ENCODE peak calls at places on chromosomes 2 and 18, in six cellular contexts. Y, S, Z, F, P and M are unnamed samples.

GRCh38 chr2:240555541-240556250 is 2.1 kb downstream of the ANKMY1 start:
- DNase-seq in S (no peak), F (no peak), Y (no peak), P (no peak), Z (no peak), M (no peak)

GRCh38 chr18:48809365-48809764 is 141.4 kb downstream of the SMAD7 start:
- DNase-seq in P (no peak), Z (no peak), Y (no peak), F (no peak), S (no peak), M (no peak)

GRCh38 chr2:239206851-239207250 is 194.0 kb downstream of the HDAC4 start:
- DNase-seq in P (no peak), S (no peak), Y (no peak), F (no peak), Z (no peak), M (no peak)

GRCh38 chr2:231287696-231288095 is 89.3 kb downstream of the ARMC9 start:
- DNase-seq in Z (no peak), F (no peak), P (no peak), Y (no peak), S (no peak), M (no peak)

GRCh38 chr2:9721346-9721745 is 90.5 kb upstream of the YWHAQ start:
- DNase-seq in F (no peak), P (no peak), Y (no peak), Z (no peak), S (no peak), M (no peak)

GRCh38 chr18:42578781-42579180 is 536.7 kb downstream of the RIT2 start:
- DNase-seq in Y (no peak), S (no peak), P (peak), F (no peak), Z (no peak), M (peak)

GRCh38 chr18:67916142-67916541 is 399.6 kb upstream of the DSEL start:
- DNase-seq in P (no peak), F (no peak), Z (no peak), S (peak), Y (no peak), M (no peak)

GRCh38 chr2:72204782-72205545 is 57.3 kb upstream of the CYP26B1 start:
- DNase-seq in P (no peak), S (no peak), F (no peak), Z (no peak), Y (no peak), M (no peak)

GRCh38 chr2:107448160-107448559 is 378.5 kb upstream of the RGPD4 start:
- DNase-seq in P (no peak), F (no peak), S (no peak), Y (no peak), Z (no peak), M (no peak)

GRCh38 chr18:76426738-76427305 is 68.2 kb downstream of the ZNF516 start:
- DNase-seq in P (peak), F (peak), Y (peak), Z (peak), S (no peak), M (peak)

GRCh38 chr2:185658766-185659165 is 79.8 kb upstream of the FSIP2 start:
- DNase-seq in Z (no peak), P (no peak), S (no peak), Y (no peak), F (no peak), M (peak)

GRCh38 chr2:95013726-95014125 is 11.8 kb upstream of the MAL start:
- DNase-seq in P (no peak), Y (no peak), F (no peak), S (no peak), Z (no peak), M (no peak)

GRCh38 chr2:149885468-149885867 is 297.9 kb upstream of the MMADHC start:
- DNase-seq in S (no peak), Y (no peak), F (no peak), P (no peak), Z (no peak), M (no peak)

GRCh38 chr2:216574586-216574985 is 58.6 kb upstream of the IGFBP2 start:
- DNase-seq in P (no peak), S (no peak), Y (no peak), F (no peak), Z (no peak), M (no peak)

GRCh38 chr2:141316606-141317005 is 814.2 kb downstream of the LRP1B start:
- DNase-seq in Z (no peak), Y (no peak), F (no peak), P (no peak), S (no peak), M (no peak)

GRCh38 chr18:59249186-59249774 is 24.0 kb downstream of the RAX start:
- DNase-seq in S (peak), F (peak), P (peak), Y (no peak), Z (peak), M (peak)

GRCh38 chr2:227724394-227725039 is at the start of gene SCYGR6:
- DNase-seq in Y (no peak), S (no peak), P (peak), Z (no peak), F (no peak), M (no peak)

GRCh38 chr2:227728035-227728434 is at the start of gene SCYGR7:
- DNase-seq in Y (no peak), F (no peak), Z (no peak), S (no peak), P (no peak), M (no peak)
- H3K14ac ChIP-seq in Y (no peak), F (no peak), Z (no peak), S (no peak), P (no peak), M (no peak)

GRCh38 chr2:174772492-174772801 is 8.2 kb upstream of the CHRNA1 start:
- DNase-seq in F (no peak), P (no peak), Z (no peak), S (no peak), Y (no peak), M (no peak)
- H3K27ac ChIP-seq in F (peak), P (no peak), Z (peak), S (peak), Y (peak), M (peak)

GRCh38 chr2:2265747-2266259 is 65.3 kb downstream of the MYT1L start:
- DNase-seq in Y (no peak), S (no peak), P (no peak), F (no peak), Z (no peak), M (no peak)
- H3K14ac ChIP-seq in Y (no peak), S (no peak), P (no peak), F (no peak), Z (no peak), M (no peak)

GRCh38 chr18:79644006-79644665 is 35.5 kb upstream of the CTDP1 start:
- DNase-seq in F (peak), Z (peak), Y (peak), P (peak), S (peak), M (peak)
- H3K27ac ChIP-seq in F (no peak), Z (no peak), Y (no peak), P (no peak), S (no peak), M (no peak)

DNA sequence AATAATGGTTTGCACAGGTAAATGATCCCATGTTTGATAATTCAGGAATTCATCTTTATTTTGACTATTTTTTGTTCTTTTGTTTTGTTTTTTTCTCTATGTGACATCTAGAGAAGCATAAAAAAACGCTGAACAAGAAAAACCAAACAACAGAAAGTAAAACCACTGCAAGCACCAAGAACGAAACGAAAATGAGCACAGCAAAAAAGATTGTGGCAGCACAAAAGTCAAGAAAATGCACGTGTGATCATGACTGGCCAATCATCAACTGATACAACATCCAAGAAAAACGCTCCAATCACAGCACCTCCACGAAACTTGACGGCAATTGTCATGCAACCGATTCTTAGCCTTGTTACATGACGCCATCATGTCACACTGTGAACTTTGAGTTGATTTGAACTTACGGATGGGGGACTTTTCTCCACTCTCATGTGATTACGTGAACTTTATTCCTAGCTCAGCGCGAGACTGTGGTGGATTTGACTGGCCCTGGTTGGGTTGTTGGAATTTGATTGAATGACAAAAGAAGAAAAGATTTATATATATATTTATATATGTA is 318.7 kb downstream of the CELF4 start:
- DNase-seq in F (no peak), S (no peak), Z (no peak), P (no peak), Y (no peak), M (no peak)
- H3K14ac ChIP-seq in F (no peak), S (no peak), Z (no peak), P (no peak), Y (no peak), M (no peak)

DNA sequence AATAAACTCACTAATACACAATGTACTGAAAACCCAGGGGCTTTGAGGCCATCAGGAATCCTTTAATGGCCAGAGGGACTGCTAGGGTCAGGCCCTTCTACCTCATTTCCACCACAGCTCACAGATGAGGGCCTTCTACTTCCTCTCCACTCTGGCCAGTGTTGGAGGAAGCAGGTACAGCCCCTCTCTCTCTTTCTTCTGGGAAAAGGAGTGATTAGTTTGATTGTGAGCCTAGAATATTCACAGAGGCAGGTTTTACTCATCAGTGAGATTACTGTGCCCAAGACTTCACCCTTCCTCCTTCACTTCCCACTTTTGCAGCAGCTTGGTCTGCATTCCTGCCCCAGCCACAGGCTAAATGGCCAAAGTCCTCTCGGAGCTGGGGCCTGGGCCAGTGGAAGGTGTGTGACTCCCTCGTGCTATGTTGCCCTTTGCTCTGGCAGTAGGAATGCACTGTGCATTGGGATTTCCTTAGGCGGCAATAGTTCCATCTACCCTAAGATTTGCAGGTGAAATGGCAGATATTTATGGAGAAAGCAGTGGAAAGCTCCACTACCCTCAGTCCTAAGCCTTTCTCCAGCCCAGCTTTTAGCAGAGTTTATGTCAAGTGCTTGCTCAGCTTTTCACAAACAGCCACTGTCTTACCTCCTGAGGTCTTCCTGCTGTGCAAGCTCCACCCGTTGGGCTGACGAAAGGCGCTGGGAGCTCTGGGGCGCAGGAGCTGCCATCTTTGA is 36.2 kb upstream of the YES1 start:
- DNase-seq in Z (no peak), S (no peak), P (no peak), F (no peak), Y (no peak), M (no peak)
- H3K27ac ChIP-seq in Z (no peak), S (no peak), P (no peak), F (no peak), Y (no peak), M (no peak)

GRCh38 chr18:79764131-79764530 is 33.6 kb upstream of the KCNG2 start:
- DNase-seq in Z (no peak), P (no peak), F (no peak), Y (no peak), S (no peak), M (no peak)
- H3K14ac ChIP-seq in Z (no peak), P (no peak), F (no peak), Y (no peak), S (no peak), M (no peak)

GRCh38 chr2:156338578-156338977 is 6.1 kb upstream of the NR4A2 start:
- DNase-seq in F (no peak), S (no peak), P (no peak), Y (no peak), Z (no peak), M (no peak)

GRCh38 chr2:156339866-156340265 is 7.3 kb upstream of the NR4A2 start:
- DNase-seq in P (no peak), S (no peak), F (no peak), Y (no peak), Z (no peak), M (no peak)

GRCh38 chr2:156340377-156340776 is 7.9 kb upstream of the NR4A2 start:
- DNase-seq in Y (no peak), S (no peak), Z (no peak), P (no peak), F (no peak), M (no peak)

GRCh38 chr2:156340818-156341481 is 8.4 kb upstream of the NR4A2 start:
- DNase-seq in P (peak), S (peak), Z (no peak), Y (peak), F (no peak), M (peak)

DNA sequence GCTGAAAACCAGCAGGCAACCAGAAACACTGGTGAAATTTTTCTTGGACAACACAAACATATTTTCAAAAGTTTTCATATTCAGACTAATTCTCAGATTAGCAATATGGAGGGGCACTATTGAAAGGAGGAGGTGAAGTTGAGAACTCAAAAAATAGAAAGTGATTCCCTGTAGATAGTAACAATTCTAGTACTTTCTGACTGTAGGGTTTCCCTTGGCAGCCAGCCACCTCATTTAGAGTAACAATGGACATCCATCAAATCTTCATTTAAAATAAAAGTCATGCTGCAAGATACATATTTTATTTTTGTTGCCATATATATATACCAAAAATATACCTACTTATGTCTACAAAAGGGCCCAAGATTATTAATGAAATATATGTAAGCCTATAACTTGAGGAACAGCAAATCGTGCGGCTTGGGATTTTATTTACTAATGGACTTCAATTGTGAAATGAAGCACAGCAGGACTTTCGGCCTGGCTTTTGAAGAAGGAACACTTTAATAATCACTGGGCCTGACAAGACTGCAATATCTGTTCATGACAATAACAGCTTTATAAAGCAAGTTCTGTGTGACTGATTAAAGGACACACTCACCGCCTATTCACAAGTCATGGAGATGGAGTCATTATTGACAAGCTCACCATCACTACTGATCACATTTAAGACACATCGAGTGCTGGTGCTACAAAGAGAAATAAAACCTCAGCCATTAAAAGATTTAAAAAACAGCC is 6.8 kb upstream of the NR4A2 start:
- DNase-seq in Y (no peak), P (no peak), Z (no peak), F (no peak), S (no peak), M (no peak)
- H3K27ac ChIP-seq in Y (no peak), P (no peak), Z (no peak), F (no peak), S (no peak), M (no peak)

DNA sequence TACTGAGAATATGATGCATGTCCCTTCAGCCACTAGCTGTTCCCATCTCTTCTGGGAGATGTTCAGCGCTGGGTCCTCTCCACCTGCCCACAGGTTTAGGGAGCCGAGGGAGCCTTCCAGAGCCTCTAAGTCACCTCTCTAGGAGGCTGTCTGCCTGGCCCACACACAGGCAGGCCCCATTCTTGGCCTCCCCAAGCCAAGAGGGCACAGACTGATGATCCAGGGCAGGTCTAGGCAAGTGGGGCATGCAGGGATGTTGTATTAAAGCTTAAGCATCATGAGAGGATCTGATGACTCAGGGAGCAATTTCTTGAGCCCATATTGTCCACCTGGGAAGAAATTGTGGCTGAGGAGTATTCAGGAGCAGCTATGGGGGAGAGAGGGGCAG is 19.9 kb downstream of the TMSB10 start:
- DNase-seq in Y (no peak), S (no peak), P (no peak), F (no peak), Z (no peak), M (no peak)
- H3K14ac ChIP-seq in Y (peak), S (no peak), P (no peak), F (no peak), Z (no peak), M (peak)

DNA sequence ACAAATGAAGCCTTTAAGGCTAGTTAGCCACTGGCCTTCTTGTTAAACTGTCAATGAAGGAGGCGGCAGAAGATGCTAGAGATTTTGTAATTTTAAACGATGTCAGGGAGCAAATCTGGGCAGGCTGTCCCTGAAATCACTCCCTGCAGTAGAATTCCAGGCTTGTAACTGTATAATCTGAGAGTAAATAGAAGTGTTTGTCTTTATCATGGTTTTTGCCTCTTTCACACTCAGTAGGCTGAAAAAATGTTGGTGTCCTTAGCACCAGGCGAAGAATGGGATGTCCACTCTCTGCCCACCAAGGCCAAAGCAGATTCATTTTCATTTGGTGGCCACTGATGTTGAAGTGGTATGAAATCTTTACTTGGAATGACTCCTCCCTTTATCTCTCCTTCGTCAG is 136.9 kb upstream of the THSD7B start:
- DNase-seq in Z (no peak), Y (no peak), F (no peak), P (no peak), S (no peak), M (no peak)
- H3K27ac ChIP-seq in Z (no peak), Y (no peak), F (no peak), P (no peak), S (no peak), M (no peak)